ENCODE peak calls at places on chromosomes 1 and 21, in five cellular contexts. D is effector memory CD4-positive, alpha-beta T cell; B is colonic mucosa; P is astrocyte; C is A549. A is an unnamed sample. For H3K4me1, the result is how much of the 10 kb centered on the place peaks cover.

GRCh38 chr1:214136336-214136735 is 144.6 kb upstream of the SMYD2 start:
- DNase-seq in D (no peak), B (no peak), P (peak), C (no peak), A (no peak)

GRCh38 chr21:38297193-38297592 is 40.4 kb downstream of the KCNJ15 start:
- DNase-seq in D (no peak), B (no peak), P (peak), C (no peak), A (no peak)

GRCh38 chr1:93620841-93621210 is 60.8 kb downstream of the BCAR3 start:
- DNase-seq in D (no peak), B (peak), P (peak), C (no peak), A (no peak)

GRCh38 chr1:39737546-39738169 is 1.0 kb upstream of the PPIE start:
- DNase-seq in D (no peak), B (no peak), P (peak), C (no peak), A (no peak)

GRCh38 chr1:1748686-1749321 is 24.6 kb upstream of the CDK11A start:
- DNase-seq in D (no peak), B (no peak), P (no peak), C (no peak), A (peak)

GRCh38 chr1:225875044-225875822 is 6.9 kb downstream of the TMEM63A start:
- DNase-seq in D (no peak), B (peak), P (no peak), C (no peak), A (no peak)

GRCh38 chr1:109761227-109762038 is 2.3 kb downstream of the EPS8L3 start:
- DNase-seq in D (no peak), B (peak), P (no peak), C (no peak), A (no peak)

GRCh38 chr1:91751281-91751680 is 134.7 kb downstream of the TGFBR3 start:
- DNase-seq in D (no peak), B (no peak), P (peak), C (no peak), A (no peak)

GRCh38 chr1:228462560-228462959 is 24.6 kb upstream of the RNF187 start:
- DNase-seq in D (no peak), B (no peak), P (no peak), C (no peak), A (no peak)

GRCh38 chr1:19639999-19640362 is 4.1 kb upstream of the NBL1 start:
- DNase-seq in D (no peak), B (peak), P (no peak), C (peak), A (no peak)

GRCh38 chr1:219347376-219347775 is 173.7 kb downstream of the LYPLAL1 start:
- DNase-seq in D (no peak), B (no peak), P (no peak), C (no peak), A (no peak)

GRCh38 chr1:22018583-22019559 is 17.4 kb downstream of the CELA3A start:
- DNase-seq in D (peak), B (no peak), P (peak), C (no peak), A (no peak)

GRCh38 chr1:228664399-228664914 is 70.8 kb upstream of the RHOU start:
- DNase-seq in D (peak), B (peak), P (peak), C (peak), A (peak)

GRCh38 chr21:39009587-39010225 is 173.5 kb downstream of the PSMG1 start:
- DNase-seq in D (no peak), B (no peak), P (no peak), C (no peak), A (no peak)

GRCh38 chr1:49526672-49527071 is 497.1 kb downstream of the AGBL4 start:
- DNase-seq in D (no peak), B (no peak), P (no peak), C (no peak), A (no peak)

GRCh38 chr1:116334015-116334547 is 39.0 kb upstream of the ATP1A1 start:
- DNase-seq in D (no peak), B (peak), P (no peak), C (no peak), A (no peak)

GRCh38 chr1:18396247-18396646 is 84.5 kb upstream of the KLHDC7A start:
- DNase-seq in D (no peak), B (no peak), P (peak), C (no peak), A (no peak)

GRCh38 chr1:18557621-18558465 is 72.8 kb upstream of the PAX7 start:
- DNase-seq in D (no peak), B (peak), P (no peak), C (peak), A (peak)

GRCh38 chr1:13663969-13664368 is 36.0 kb upstream of the PRDM2 start:
- DNase-seq in D (no peak), B (no peak), P (no peak), C (no peak), A (no peak)

GRCh38 chr1:233514946-233515391 is 98.9 kb upstream of the KCNK1 start:
- DNase-seq in D (no peak), B (no peak), P (no peak), C (no peak), A (no peak)

GRCh38 chr1:183137782-183138181 is 48.3 kb upstream of the LAMC2 start:
- DNase-seq in D (no peak), B (no peak), P (peak), C (no peak), A (no peak)

GRCh38 chr1:12167493-12168429 is 970 bp downstream of the TNFRSF1B start:
- DNase-seq in D (no peak), B (no peak), P (no peak), C (no peak), A (no peak)

GRCh38 chr1:151934048-151934493 is 24.8 kb upstream of the THEM4 start:
- DNase-seq in D (peak), B (peak), P (peak), C (peak), A (peak)

GRCh38 chr21:28636988-28637691 is 355.5 kb downstream of the LTN1 start:
- DNase-seq in D (no peak), B (no peak), P (peak), C (no peak), A (no peak)

GRCh38 chr1:228035844-228036243 is 29.0 kb downstream of the WNT3A start:
- DNase-seq in D (no peak), B (no peak), P (no peak), C (no peak), A (no peak)

DNA sequence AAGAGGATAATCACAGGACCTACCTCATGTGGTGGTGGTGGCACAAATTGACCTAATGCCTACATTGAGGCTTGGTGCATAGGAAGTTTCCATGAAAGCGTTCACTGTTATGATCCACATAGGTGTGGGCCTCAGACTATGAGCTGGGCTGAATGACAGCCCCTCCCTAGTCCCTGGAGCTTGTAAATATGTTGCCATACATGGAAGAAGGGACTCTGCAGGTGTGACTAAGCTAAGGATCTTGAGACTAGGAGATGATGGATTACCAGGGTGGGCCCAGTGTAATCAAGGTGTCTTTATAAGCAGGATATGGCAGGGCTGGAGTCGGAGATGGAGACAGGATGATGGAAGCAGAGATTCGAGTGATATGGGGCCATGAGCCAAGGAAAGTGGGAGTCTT is 31.0 kb upstream of the KCNE1 start:
- DNase-seq in D (no peak), B (peak), P (no peak), C (no peak), A (no peak)
- H3K4me1 ChIP-seq in D (under half), B (under half), P (under half), C (under half), A (under half)

GRCh38 chr1:6582370-6582769 is 2.6 kb downstream of the ZBTB48 start:
- DNase-seq in D (no peak), B (peak), P (no peak), C (no peak), A (no peak)
- H3K4me3 ChIP-seq in D (no peak), B (no peak), P (no peak), C (no peak), A (no peak)

DNA sequence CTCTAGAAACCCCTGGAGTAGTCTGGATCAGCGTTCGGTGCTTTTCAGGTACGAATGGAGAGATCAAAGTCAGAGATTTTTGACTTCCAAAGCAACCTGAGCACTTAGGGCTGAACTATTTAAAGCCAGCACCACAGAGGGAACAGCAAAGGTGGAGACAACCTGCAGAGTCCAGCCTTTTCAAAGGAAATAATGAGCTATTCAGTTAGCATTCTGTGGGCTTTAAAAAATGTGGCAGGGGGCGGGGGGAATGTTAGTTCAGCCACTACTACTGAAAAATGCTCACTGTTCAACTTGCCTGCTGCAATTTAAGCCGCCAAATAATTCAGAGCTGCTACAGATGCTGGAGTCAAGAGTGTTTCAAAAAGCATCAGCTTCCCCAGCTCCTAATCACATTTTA is 473.3 kb upstream of the PLXNA2 start:
- DNase-seq in D (no peak), B (no peak), P (no peak), C (no peak), A (no peak)
- H3K4me1 ChIP-seq in D (under half), B (under half), P (under half), C (under half), A (under half)

GRCh38 chr1:203769505-203770343 is 4.7 kb downstream of the LAX1 start:
- DNase-seq in D (no peak), B (peak), P (peak), C (peak), A (peak)
- H3K4me3 ChIP-seq in D (no peak), B (no peak), P (no peak), C (no peak), A (no peak)

GRCh38 chr21:43909736-43910455 is 44.9 kb downstream of the AGPAT3 start:
- DNase-seq in D (no peak), B (no peak), P (no peak), C (no peak), A (no peak)

GRCh38 chr21:43912910-43913309 is 47.9 kb downstream of the AGPAT3 start:
- DNase-seq in D (no peak), B (no peak), P (no peak), C (no peak), A (no peak)

GRCh38 chr21:43911935-43912487 is 47.0 kb downstream of the AGPAT3 start:
- DNase-seq in D (no peak), B (no peak), P (no peak), C (no peak), A (no peak)

GRCh38 chr21:43910460-43910859 is 45.4 kb downstream of the AGPAT3 start:
- DNase-seq in D (no peak), B (no peak), P (no peak), C (no peak), A (no peak)

DNA sequence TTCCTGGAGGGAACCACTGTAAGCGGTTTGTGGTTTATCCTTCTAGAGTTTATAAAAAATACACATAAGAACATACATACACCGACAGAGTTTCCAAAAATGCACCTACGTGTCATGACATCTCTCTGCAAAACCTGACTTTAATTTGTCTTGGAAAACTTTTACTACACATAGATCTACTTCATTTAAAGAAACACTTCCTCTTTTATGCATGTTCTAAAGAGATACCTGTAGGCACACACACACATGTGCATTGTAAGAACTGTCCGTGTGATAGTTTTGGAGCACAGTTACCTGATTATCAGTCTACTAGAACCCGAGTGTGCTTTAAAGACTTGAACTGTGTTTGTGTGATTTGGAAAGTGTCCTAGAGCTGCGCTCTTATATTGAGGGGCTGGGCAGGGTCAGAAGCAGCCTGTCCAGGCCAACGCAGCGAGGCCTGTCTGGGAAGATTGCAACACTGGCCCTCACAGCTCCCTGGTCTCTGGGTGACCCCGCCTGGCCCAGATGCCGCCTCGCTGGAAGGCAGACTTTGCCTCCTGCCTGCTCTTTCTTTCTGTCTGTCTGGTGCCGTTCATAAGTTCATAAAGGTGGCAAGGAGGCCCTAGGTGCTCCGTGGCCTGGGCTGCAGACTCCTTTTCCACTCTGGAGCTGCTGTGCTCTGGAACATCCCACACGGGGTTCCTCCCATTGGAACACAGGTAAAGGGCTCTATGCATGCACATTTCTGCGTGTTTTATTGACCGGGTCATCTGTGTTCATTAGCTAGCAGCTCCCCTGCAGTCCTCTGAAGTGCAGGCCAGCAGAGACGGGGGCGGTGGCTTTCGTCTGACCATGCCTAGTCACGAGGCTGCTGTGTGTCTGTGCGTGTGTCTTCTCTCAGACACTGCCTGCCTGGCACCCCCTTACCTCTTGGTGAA is 46.3 kb downstream of the AGPAT3 start:
- DNase-seq in D (no peak), B (no peak), P (peak), C (no peak), A (no peak)
- H3K4me1 ChIP-seq in D (under half), B (under half), P (under half), C (under half), A (under half)

GRCh38 chr21:44486302-44486701 is 31.0 kb downstream of the LRRC3 start:
- DNase-seq in D (no peak), B (no peak), P (no peak), C (no peak), A (no peak)
- H3K4me3 ChIP-seq in D (no peak), B (no peak), P (no peak), C (peak), A (no peak)

DNA sequence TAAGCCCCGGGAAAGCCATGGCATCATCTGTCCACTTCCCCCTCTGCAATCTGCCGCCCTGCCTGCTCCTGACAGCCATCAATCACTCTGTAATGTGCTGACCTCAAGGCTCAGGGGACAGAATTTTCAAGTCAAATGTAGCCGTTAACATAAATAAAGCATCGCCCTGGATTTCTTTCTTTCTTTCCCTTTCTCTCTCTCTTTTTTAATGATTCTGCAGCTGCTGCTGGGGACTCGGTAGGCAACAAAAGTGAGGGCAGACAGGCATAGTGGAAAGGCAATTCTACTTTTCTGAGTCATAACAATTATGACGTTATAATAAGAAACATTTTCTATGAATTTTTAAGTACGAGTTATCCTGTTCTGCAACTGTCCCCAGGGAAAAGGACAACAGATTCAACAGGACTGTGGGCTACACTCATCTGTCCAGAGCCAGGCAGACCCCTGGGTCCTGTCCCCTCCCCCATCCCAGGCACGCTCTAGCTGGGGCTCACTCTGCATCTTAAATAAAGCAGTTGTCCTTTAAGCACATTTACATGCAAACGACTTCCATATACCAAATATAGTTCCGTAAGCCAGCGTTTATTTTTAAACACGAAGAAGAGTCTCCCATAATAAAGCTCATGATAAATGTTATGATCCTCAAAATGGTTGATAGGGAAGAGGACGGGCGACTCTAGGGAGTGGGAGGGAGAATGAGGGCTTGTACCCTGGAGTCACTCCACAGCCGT is 78.6 kb downstream of the SSBP3 start:
- DNase-seq in D (no peak), B (no peak), P (no peak), C (no peak), A (peak)
- H3K4me1 ChIP-seq in D (under half), B (under half), P (under half), C (under half), A (under half)